ENCODE peak calls at places on chromosomes 1 and 21, in five cellular contexts. U, B, C, F and N are unnamed samples. For H3K9me2, the result is how much of the 10 kb centered on the place peaks cover.

GRCh38 chr1:38047603-38048146 is 1.1 kb upstream of the POU3F1 start:
- DNase-seq in F (no peak), C (no peak), U (peak), B (no peak), N (peak)

GRCh38 chr1:171999756-172000155 is 158.5 kb downstream of the DNM3 start:
- DNase-seq in B (no peak), U (no peak), F (no peak), C (no peak), N (no peak)

GRCh38 chr1:10429868-10430215 is 391 bp upstream of the CENPS start:
- DNase-seq in F (peak), U (peak), B (no peak), C (no peak), N (no peak)

GRCh38 chr1:1359668-1360468 is 1.5 kb upstream of the MXRA8 start:
- DNase-seq in U (no peak), F (no peak), C (no peak), B (no peak), N (no peak)

GRCh38 chr1:207941664-207942063 is 30.7 kb upstream of the CD34 start:
- DNase-seq in F (no peak), B (no peak), C (no peak), U (no peak), N (no peak)

GRCh38 chr1:29712275-29712633 is 475.9 kb downstream of the PTPRU start:
- DNase-seq in B (no peak), U (no peak), F (no peak), C (no peak), N (no peak)

GRCh38 chr1:110962892-110963665 is 643 bp downstream of the LRIF1 start:
- DNase-seq in U (peak), B (peak), F (peak), C (peak), N (peak)

GRCh38 chr1:162088281-162088969 is 18.9 kb downstream of the NOS1AP start:
- DNase-seq in B (no peak), U (peak), F (no peak), C (no peak), N (no peak)

GRCh38 chr1:81920245-81920740 is 119.6 kb downstream of the ADGRL2 start:
- DNase-seq in F (no peak), C (no peak), B (no peak), U (no peak), N (peak)

GRCh38 chr21:34534522-34534921 is 22.5 kb upstream of the KCNE1 start:
- DNase-seq in C (no peak), B (no peak), U (no peak), F (no peak), N (no peak)

GRCh38 chr1:94865369-94865768 is 45.2 kb downstream of the SLC44A3 start:
- DNase-seq in C (no peak), F (no peak), B (no peak), U (peak), N (no peak)

GRCh38 chr1:180558664-180559063 is at the start of gene OVAAL:
- DNase-seq in F (no peak), U (no peak), C (no peak), B (no peak), N (no peak)

GRCh38 chr1:228279011-228279721 is 71.3 kb downstream of the OBSCN start:
- DNase-seq in U (no peak), B (no peak), F (no peak), C (no peak), N (no peak)

GRCh38 chr1:109399326-109399957 is 1.7 kb upstream of the SORT1 start:
- DNase-seq in C (peak), U (peak), F (peak), B (peak), N (peak)

GRCh38 chr1:159177273-159177907 is 6.0 kb downstream of the CADM3 start:
- DNase-seq in U (peak), F (peak), B (peak), C (peak), N (peak)

GRCh38 chr1:14996133-14997050 is 157.2 kb upstream of the TMEM51 start:
- DNase-seq in B (peak), C (no peak), F (no peak), U (peak), N (no peak)

GRCh38 chr1:17287377-17287776 is 20.6 kb upstream of the PADI4 start:
- DNase-seq in U (peak), C (no peak), F (no peak), B (no peak), N (no peak)

GRCh38 chr1:47992720-47993119 is 4.5 kb downstream of the TRABD2B start:
- DNase-seq in F (no peak), B (no peak), C (no peak), U (no peak), N (no peak)

GRCh38 chr1:2098301-2098698 is 48.1 kb downstream of the PRKCZ start:
- DNase-seq in B (no peak), C (no peak), F (no peak), U (no peak), N (no peak)

GRCh38 chr1:195597929-195598328 is 1010.3 kb downstream of the KCNT2 start:
- DNase-seq in C (no peak), U (no peak), B (no peak), F (no peak), N (no peak)

GRCh38 chr1:40861227-40862003 is 748 bp downstream of the CITED4 start:
- DNase-seq in U (no peak), F (no peak), C (no peak), B (no peak), N (peak)

GRCh38 chr1:203607169-203607873 is 19.3 kb upstream of the ATP2B4 start:
- DNase-seq in B (no peak), C (peak), U (peak), F (no peak), N (no peak)

GRCh38 chr1:24704411-24705259 is 40.6 kb upstream of the CLIC4 start:
- DNase-seq in F (no peak), U (peak), C (no peak), B (no peak), N (peak)

GRCh38 chr1:58551741-58552140 is 5.2 kb upstream of the OMA1 start:
- DNase-seq in U (no peak), F (no peak), C (no peak), B (no peak), N (no peak)

GRCh38 chr1:230869499-230869898 is 1.2 kb upstream of the C1orf198 start:
- DNase-seq in F (no peak), C (no peak), B (no peak), U (no peak), N (no peak)

GRCh38 chr1:59323879-59324278 is 27.0 kb downstream of the FGGY start:
- DNase-seq in U (no peak), F (no peak), B (no peak), C (no peak), N (no peak)

GRCh38 chr21:27346041-27346448 is 379.2 kb upstream of the ADAMTS5 start:
- DNase-seq in C (no peak), F (no peak), U (peak), B (no peak), N (no peak)

GRCh38 chr21:32389337-32390015 is 3.3 kb downstream of the URB1 start:
- DNase-seq in U (no peak), F (no peak), B (no peak), C (no peak), N (no peak)

GRCh38 chr1:170790175-170790574 is 126.2 kb downstream of the PRRX1 start:
- DNase-seq in C (no peak), F (no peak), U (no peak), B (no peak), N (peak)

GRCh38 chr1:119348941-119349340 is 19.6 kb upstream of the HAO2 start:
- DNase-seq in C (no peak), U (no peak), B (no peak), F (no peak), N (no peak)

GRCh38 chr1:44610527-44611148 is 63.6 kb downstream of the TMEM53 start:
- DNase-seq in B (no peak), U (no peak), F (no peak), C (no peak), N (peak)

GRCh38 chr1:56060901-56061300 is 518.5 kb downstream of the PLPP3 start:
- DNase-seq in C (no peak), U (no peak), B (no peak), F (no peak), N (no peak)

GRCh38 chr1:92858564-92859399 is 26.9 kb downstream of the RPL5 start:
- DNase-seq in B (peak), F (peak), U (peak), C (peak), N (peak)

GRCh38 chr1:161019767-161020572 is 982 bp downstream of the F11R start:
- DNase-seq in B (no peak), F (no peak), U (peak), C (peak), N (peak)

GRCh38 chr1:108881369-108881768 is 4.6 kb downstream of the GPSM2 start:
- DNase-seq in C (no peak), F (no peak), U (peak), B (no peak), N (no peak)

GRCh38 chr21:31780944-31781343 is 49.0 kb upstream of the SCAF4 start:
- DNase-seq in B (peak), F (peak), U (peak), C (peak), N (peak)

GRCh38 chr1:156346636-156347035 is 8.3 kb downstream of the TSACC start:
- DNase-seq in U (no peak), B (no peak), F (no peak), C (no peak), N (peak)

GRCh38 chr1:203860396-203860951 is 925 bp upstream of the SNRPE start:
- DNase-seq in U (peak), B (no peak), C (no peak), F (no peak), N (peak)

GRCh38 chr21:38459490-38459889 is 38.8 kb downstream of the ERG start:
- DNase-seq in U (peak), B (no peak), F (no peak), C (no peak), N (no peak)

GRCh38 chr1:53378932-53379661 is 51.2 kb upstream of the LRP8 start:
- DNase-seq in U (no peak), C (no peak), B (no peak), F (no peak), N (no peak)
- TF ChIP-seq CTCF in U (no peak), C (no peak), B (no peak), F (no peak), N (no peak)

DNA sequence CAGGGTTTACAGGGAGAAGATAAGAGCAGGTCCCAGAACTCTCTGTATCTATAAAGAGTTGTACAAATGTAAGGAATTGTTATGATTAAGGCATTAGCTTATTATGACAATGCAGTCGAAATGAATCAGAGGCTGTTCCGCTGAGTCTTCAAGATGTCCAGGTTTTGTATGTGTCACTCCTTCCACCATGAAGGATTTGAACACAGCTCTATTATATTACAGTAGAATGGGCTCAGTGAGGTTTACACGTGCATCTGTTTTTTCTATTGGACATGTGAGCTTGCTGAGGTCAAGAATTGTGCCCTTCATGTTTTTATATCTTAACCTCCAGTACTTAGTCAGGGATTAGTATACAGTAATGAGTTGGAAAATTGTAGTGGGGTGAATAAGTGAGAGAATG is 86.3 kb downstream of the MPZL1 start:
- DNase-seq in C (no peak), B (no peak), U (no peak), F (no peak), N (no peak)
- H3K9me2 ChIP-seq in C (under half), B (under half), U (under half), F (under half), N (under half)

GRCh38 chr1:100862591-100862990 is 32.1 kb downstream of the EXTL2 start:
- DNase-seq in U (peak), B (no peak), C (no peak), F (no peak), N (no peak)
- H2AFZ ChIP-seq in U (no peak), B (no peak), C (no peak), F (no peak), N (no peak)

DNA sequence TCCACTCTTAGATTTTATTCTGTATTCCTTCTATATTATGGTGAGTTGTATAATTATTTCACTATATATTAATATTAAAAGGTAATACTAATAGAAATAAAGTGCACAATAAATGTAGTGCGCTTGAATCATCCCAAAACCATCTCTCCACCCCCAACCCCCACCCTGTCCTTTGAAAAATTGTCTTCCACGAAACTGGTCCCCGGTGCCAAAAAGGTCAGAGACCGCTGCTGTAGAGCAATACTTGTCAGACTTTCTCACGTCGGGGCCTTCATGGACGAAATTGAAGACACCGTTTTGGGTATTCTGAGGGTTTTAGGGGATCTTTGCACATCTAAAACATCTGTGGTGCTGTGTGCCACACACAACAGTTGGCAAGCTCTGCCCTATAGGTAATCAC is 19.6 kb downstream of the DYRK1A start:
- DNase-seq in U (no peak), F (no peak), B (no peak), C (no peak), N (no peak)
- TF ChIP-seq CTCF in U (no peak), F (no peak), B (no peak), C (no peak), N (no peak)

GRCh38 chr1:9039761-9040658 is 13.8 kb upstream of the SLC2A7 start:
- DNase-seq in B (no peak), U (no peak), F (no peak), C (no peak), N (no peak)

GRCh38 chr1:9041116-9041779 is 15.0 kb upstream of the SLC2A7 start:
- DNase-seq in C (no peak), U (no peak), F (peak), B (no peak), N (no peak)

GRCh38 chr1:9040659-9041030 is 14.4 kb upstream of the SLC2A7 start:
- DNase-seq in C (no peak), U (no peak), F (no peak), B (no peak), N (no peak)

GRCh38 chr1:9044241-9044640 is 18.0 kb upstream of the SLC2A7 start:
- DNase-seq in U (no peak), B (no peak), C (no peak), F (no peak), N (no peak)

GRCh38 chr1:9042272-9042671 is 16.0 kb upstream of the SLC2A7 start:
- DNase-seq in U (no peak), F (no peak), B (no peak), C (no peak), N (no peak)
- H3K9me2 ChIP-seq in U (under half), F (under half), B (under half), C (under half), N (under half)

GRCh38 chr1:91619881-91620280 is 119.2 kb downstream of the CDC7 start:
- DNase-seq in F (no peak), B (no peak), U (no peak), C (no peak), N (no peak)
- H2AFZ ChIP-seq in F (no peak), B (no peak), U (no peak), C (no peak), N (no peak)

GRCh38 chr1:148158594-148158993 is 6.5 kb upstream of the NBPF11 start:
- DNase-seq in U (no peak), B (no peak), C (no peak), F (no peak), N (peak)
- TF ChIP-seq CTCF in U (no peak), B (no peak), C (no peak), F (no peak), N (no peak)

DNA sequence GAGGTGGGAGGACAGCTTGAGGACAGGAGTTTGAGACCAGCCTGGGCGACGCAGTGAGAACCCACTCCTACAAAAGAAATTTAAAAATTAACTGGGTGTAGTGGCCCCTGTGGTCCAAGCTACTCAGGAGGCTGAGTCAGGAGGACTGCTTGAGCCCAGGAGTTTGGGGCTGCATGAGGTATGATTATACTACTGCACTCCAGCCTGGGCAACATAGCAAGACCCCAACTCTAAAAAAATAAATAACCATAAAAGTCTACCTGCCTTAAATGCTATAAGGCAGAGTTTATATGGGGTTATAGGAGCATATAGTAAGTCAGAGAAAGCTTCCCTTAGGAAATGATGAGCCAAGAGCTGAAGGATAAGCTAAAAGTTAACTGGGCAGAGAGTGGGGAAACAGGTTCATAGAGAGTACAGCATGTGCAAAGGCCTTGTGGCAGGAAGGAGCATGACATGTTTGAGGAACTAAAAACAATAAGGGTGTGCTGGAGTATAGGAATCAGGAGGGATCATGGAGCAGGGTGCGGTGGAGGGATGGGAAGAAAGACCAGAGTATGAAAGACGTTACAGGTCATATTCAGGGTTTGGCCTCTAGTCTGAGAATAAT is 68.3 kb downstream of the ADSS2 start:
- DNase-seq in U (no peak), C (no peak), B (no peak), F (no peak), N (no peak)
- H3K9me2 ChIP-seq in U (under half), C (under half), B (under half), F (under half), N (under half)

GRCh38 chr1:168906367-168906766 is 177.4 kb upstream of the DPT start:
- DNase-seq in B (no peak), U (peak), C (no peak), F (no peak), N (no peak)

GRCh38 chr1:168907053-168907452 is 178.0 kb upstream of the DPT start:
- DNase-seq in C (no peak), F (no peak), B (no peak), U (peak), N (no peak)

GRCh38 chr1:168905631-168906030 is 176.6 kb upstream of the DPT start:
- DNase-seq in C (no peak), F (no peak), B (no peak), U (no peak), N (no peak)

GRCh38 chr1:168903237-168903830 is 174.3 kb upstream of the DPT start:
- DNase-seq in F (no peak), C (no peak), U (peak), B (no peak), N (no peak)

GRCh38 chr1:168907781-168908180 is 178.8 kb upstream of the DPT start:
- DNase-seq in U (peak), B (no peak), C (no peak), F (no peak), N (no peak)
- H2AFZ ChIP-seq in U (peak), B (no peak), C (no peak), F (no peak), N (no peak)

DNA sequence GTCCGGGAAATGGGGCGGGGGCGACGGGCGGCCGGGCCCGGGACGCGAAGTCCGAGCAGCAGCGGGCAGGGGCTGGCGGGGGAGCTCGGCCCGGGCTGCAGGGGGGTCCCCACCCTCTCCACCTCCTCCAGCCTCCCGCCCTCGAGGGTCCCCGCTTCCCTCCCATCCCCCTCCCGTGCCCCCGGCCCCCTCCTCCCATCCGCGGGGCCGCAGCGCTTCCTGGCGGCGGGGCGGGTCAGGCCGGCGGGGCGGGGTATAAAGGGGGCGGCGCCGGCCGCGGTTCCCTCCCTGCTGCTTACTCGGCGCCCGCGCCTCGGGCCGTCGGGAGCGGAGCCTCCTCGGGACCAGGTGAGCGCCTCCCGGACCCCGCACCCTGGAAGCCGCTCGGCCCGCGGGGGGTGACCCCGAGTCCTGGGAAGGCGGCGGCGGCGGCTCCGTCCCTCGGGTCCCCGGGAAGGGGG is at the start of gene COL6A2:
- DNase-seq in C (no peak), B (no peak), U (peak), F (no peak), N (peak)
- TF ChIP-seq CTCF in C (no peak), B (no peak), U (no peak), F (no peak), N (no peak)